ENCODE peak calls at places on chromosomes 2 and 18, in nine cellular contexts. I is A549, F is SK-N-SH, E is HCT116, Q is GM12878, W is GM23338, D is K562, N is Panc1, X is HepG2. G is an unnamed sample.

GRCh38 chr18:48412339-48412929 is 3.3 kb upstream of the ZBTB7C start:
- DNase-seq in I (peak), F (peak), E (peak), Q (no peak), W (peak), D (peak), N (peak), X (peak), G (no peak)

GRCh38 chr2:72089537-72089936 is 58.1 kb downstream of the CYP26B1 start:
- DNase-seq in I (no peak), F (no peak), E (no peak), Q (no peak), W (no peak), D (no peak), N (no peak), X (no peak), G (no peak)

GRCh38 chr2:20600756-20601325 is 50.1 kb downstream of the HS1BP3 start:
- DNase-seq in I (no peak), F (no peak), E (no peak), Q (no peak), W (no peak), D (no peak), N (no peak), X (no peak), G (no peak)

GRCh38 chr2:1600191-1601063 is 143.9 kb downstream of the PXDN start:
- DNase-seq in I (no peak), F (no peak), E (no peak), Q (no peak), W (no peak), D (no peak), N (peak), X (no peak), G (no peak)

GRCh38 chr2:26011990-26012856 is 21.7 kb upstream of the RAB10 start:
- DNase-seq in I (peak), F (no peak), E (peak), Q (no peak), W (peak), D (peak), N (peak), X (peak), G (no peak)

GRCh38 chr2:159921752-159922404 is 123.9 kb upstream of the CD302 start:
- DNase-seq in I (peak), F (peak), E (peak), Q (no peak), W (peak), D (peak), N (peak), X (peak), G (no peak)

GRCh38 chr2:10057231-10058107 is 14.1 kb downstream of the KLF11 start:
- DNase-seq in I (no peak), F (peak), E (no peak), Q (no peak), W (peak), D (peak), N (no peak), X (peak), G (no peak)

GRCh38 chr2:72011791-72012190 is 135.9 kb downstream of the CYP26B1 start:
- DNase-seq in I (no peak), F (peak), E (no peak), Q (no peak), W (no peak), D (no peak), N (no peak), X (no peak), G (no peak)

GRCh38 chr2:143564419-143564818 is 435.2 kb downstream of the ARHGAP15 start:
- DNase-seq in I (no peak), F (no peak), E (no peak), Q (peak), W (no peak), D (no peak), N (no peak), X (no peak), G (no peak)

GRCh38 chr2:8241317-8241716 is 440.5 kb upstream of the ID2 start:
- DNase-seq in I (no peak), F (no peak), E (no peak), Q (no peak), W (no peak), D (no peak), N (no peak), X (peak), G (no peak)

GRCh38 chr2:237859533-237860272 is at the start of gene RAMP1:
- DNase-seq in I (no peak), F (peak), E (no peak), Q (no peak), W (peak), D (peak), N (no peak), X (no peak), G (no peak)

GRCh38 chr2:190973262-190973661 is 40.7 kb downstream of the STAT1 start:
- DNase-seq in I (no peak), F (no peak), E (no peak), Q (no peak), W (no peak), D (no peak), N (no peak), X (no peak), G (no peak)

GRCh38 chr2:68774569-68775271 is 40.1 kb downstream of the ARHGAP25 start:
- DNase-seq in I (no peak), F (no peak), E (no peak), Q (peak), W (no peak), D (peak), N (no peak), X (no peak), G (peak)

GRCh38 chr2:135265960-135266490 is 213.9 kb downstream of the RAB3GAP1 start:
- DNase-seq in I (no peak), F (no peak), E (no peak), Q (no peak), W (peak), D (no peak), N (no peak), X (no peak), G (no peak)

GRCh38 chr2:191598296-191598695 is 79.6 kb upstream of the NABP1 start:
- DNase-seq in I (no peak), F (no peak), E (no peak), Q (no peak), W (no peak), D (no peak), N (no peak), X (no peak), G (no peak)

GRCh38 chr2:27961997-27962396 is 71.5 kb downstream of the BABAM2 start:
- DNase-seq in I (no peak), F (no peak), E (no peak), Q (no peak), W (no peak), D (no peak), N (no peak), X (no peak), G (no peak)

GRCh38 chr2:9139491-9140443 is 66.8 kb upstream of the ASAP2 start:
- DNase-seq in I (peak), F (peak), E (peak), Q (no peak), W (peak), D (peak), N (peak), X (peak), G (no peak)

GRCh38 chr2:97749611-97750010 is 36.2 kb downstream of the ZAP70 start:
- DNase-seq in I (no peak), F (no peak), E (no peak), Q (no peak), W (peak), D (no peak), N (no peak), X (no peak), G (no peak)

GRCh38 chr2:223041527-223042109 is 10.4 kb upstream of the KCNE4 start:
- DNase-seq in I (peak), F (no peak), E (peak), Q (no peak), W (no peak), D (peak), N (peak), X (no peak), G (peak)

GRCh38 chr2:12538300-12538699 is 178.4 kb upstream of the TRIB2 start:
- DNase-seq in I (no peak), F (no peak), E (no peak), Q (no peak), W (no peak), D (no peak), N (no peak), X (no peak), G (no peak)

GRCh38 chr2:42141687-42142475 is 27.3 kb upstream of the EML4 start:
- DNase-seq in I (peak), F (peak), E (no peak), Q (no peak), W (peak), D (peak), N (no peak), X (peak), G (no peak)

GRCh38 chr2:22450831-22451230 is 934.1 kb upstream of the KLHL29 start:
- DNase-seq in I (no peak), F (no peak), E (no peak), Q (no peak), W (no peak), D (no peak), N (no peak), X (no peak), G (no peak)

GRCh38 chr2:203688798-203689197 is 17.6 kb upstream of the CD28 start:
- DNase-seq in I (no peak), F (no peak), E (no peak), Q (peak), W (peak), D (no peak), N (no peak), X (no peak), G (peak)

DNA sequence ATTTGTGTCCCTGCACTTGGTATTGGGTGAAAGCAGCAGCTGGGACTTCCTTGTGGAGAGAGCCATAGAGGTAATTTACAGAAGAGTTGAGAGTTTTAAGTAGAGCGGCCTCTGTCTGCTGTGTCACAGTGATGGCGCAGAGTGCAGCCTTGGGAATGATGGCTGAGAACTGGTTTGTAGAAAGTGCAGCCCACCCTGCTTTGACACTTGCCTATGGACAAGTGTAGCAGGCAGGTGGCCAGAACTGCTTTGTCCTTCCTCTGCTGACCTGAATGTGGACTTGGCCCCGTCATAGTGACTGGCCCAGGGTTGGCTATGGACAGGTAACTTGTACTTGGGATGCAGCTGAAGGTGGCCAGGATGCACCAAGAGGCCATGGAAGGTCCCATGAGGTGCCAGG is 6.4 kb upstream of the ANO7 start:
- DNase-seq in I (no peak), F (no peak), E (no peak), Q (no peak), W (no peak), D (no peak), N (no peak), X (no peak), G (no peak)
- TF ChIP-seq REST in I (no peak), F (no peak), E (no peak), Q (no peak), W (no peak), D (no peak), N (no peak), X (no peak), G (no peak)

GRCh38 chr2:212135739-212136138 is 402.9 kb downstream of the ERBB4 start:
- DNase-seq in I (peak), F (no peak), E (no peak), Q (no peak), W (no peak), D (no peak), N (no peak), X (no peak), G (no peak)
- TF ChIP-seq REST in I (no peak), F (no peak), E (no peak), Q (no peak), W (no peak), D (no peak), N (no peak), X (no peak), G (no peak)

DNA sequence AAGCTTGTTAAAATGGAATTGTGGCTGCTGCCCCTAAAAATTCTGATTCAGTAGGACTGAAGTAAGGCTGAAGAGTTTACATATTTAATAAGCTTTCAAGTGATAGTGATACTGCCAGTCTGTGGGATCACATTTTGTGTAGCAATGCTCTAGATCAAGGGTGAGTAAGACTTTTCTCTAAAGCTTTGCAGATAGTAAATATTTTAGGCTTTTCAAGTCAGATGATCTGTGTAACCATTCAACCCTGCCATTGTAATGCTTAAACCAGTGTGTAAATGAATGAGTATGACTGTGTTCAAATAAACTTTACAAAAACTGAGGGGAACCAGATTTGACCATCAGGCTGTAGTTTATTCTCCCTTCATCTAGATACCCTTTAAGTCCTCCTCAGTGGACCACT is 92.7 kb downstream of the PIK3C3 start:
- DNase-seq in I (no peak), F (no peak), E (no peak), Q (no peak), W (no peak), D (no peak), N (no peak), X (peak), G (no peak)
- TF ChIP-seq REST in I (no peak), F (no peak), E (no peak), Q (no peak), W (no peak), D (no peak), N (no peak), X (no peak), G (no peak)

GRCh38 chr18:79797518-79798345 is at the start of gene KCNG2:
- DNase-seq in I (peak), F (peak), E (no peak), Q (no peak), W (peak), D (no peak), N (no peak), X (no peak), G (peak)
- TF ChIP-seq REST in I (no peak), F (no peak), E (no peak), Q (no peak), W (no peak), D (no peak), N (no peak), X (no peak), G (no peak)

GRCh38 chr2:221106241-221106640 is 465.9 kb downstream of the EPHA4 start:
- DNase-seq in I (no peak), F (no peak), E (no peak), Q (no peak), W (no peak), D (no peak), N (no peak), X (no peak), G (no peak)
- TF ChIP-seq REST in I (no peak), F (no peak), E (no peak), Q (no peak), W (no peak), D (no peak), N (no peak), X (no peak), G (no peak)

GRCh38 chr18:61893304-61893970 is 630 bp upstream of the RNF152 start:
- DNase-seq in I (no peak), F (peak), E (no peak), Q (no peak), W (peak), D (peak), N (no peak), X (no peak), G (no peak)
- TF ChIP-seq REST in I (no peak), F (no peak), E (no peak), Q (no peak), W (no peak), D (no peak), N (no peak), X (no peak), G (no peak)

GRCh38 chr2:45460825-45461224 is 150.2 kb downstream of the SRBD1 start:
- DNase-seq in I (no peak), F (no peak), E (no peak), Q (no peak), W (no peak), D (no peak), N (no peak), X (no peak), G (no peak)

GRCh38 chr2:45469314-45470099 is 141.6 kb downstream of the SRBD1 start:
- DNase-seq in I (peak), F (no peak), E (no peak), Q (no peak), W (no peak), D (no peak), N (no peak), X (peak), G (no peak)

GRCh38 chr2:45470531-45470930 is 140.5 kb downstream of the SRBD1 start:
- DNase-seq in I (no peak), F (no peak), E (no peak), Q (no peak), W (no peak), D (no peak), N (no peak), X (no peak), G (no peak)

GRCh38 chr2:45468279-45468678 is 142.8 kb downstream of the SRBD1 start:
- DNase-seq in I (no peak), F (no peak), E (no peak), Q (no peak), W (no peak), D (no peak), N (no peak), X (no peak), G (no peak)

GRCh38 chr2:45466045-45466444 is 145.0 kb downstream of the SRBD1 start:
- DNase-seq in I (no peak), F (no peak), E (no peak), Q (no peak), W (peak), D (peak), N (no peak), X (no peak), G (no peak)
- TF ChIP-seq REST in I (no peak), F (no peak), E (no peak), Q (no peak), W (no peak), D (no peak), N (no peak), X (no peak), G (no peak)

GRCh38 chr2:60157283-60157682 is 396.2 kb downstream of the BCL11A start:
- DNase-seq in I (no peak), F (no peak), E (no peak), Q (no peak), W (no peak), D (no peak), N (no peak), X (no peak), G (no peak)

GRCh38 chr2:60158262-60158661 is 395.2 kb downstream of the BCL11A start:
- DNase-seq in I (no peak), F (no peak), E (no peak), Q (peak), W (no peak), D (no peak), N (no peak), X (no peak), G (no peak)

GRCh38 chr2:60149151-60149550 is 404.3 kb downstream of the BCL11A start:
- DNase-seq in I (no peak), F (no peak), E (no peak), Q (no peak), W (no peak), D (no peak), N (no peak), X (no peak), G (no peak)

GRCh38 chr2:60148717-60149116 is 404.7 kb downstream of the BCL11A start:
- DNase-seq in I (no peak), F (no peak), E (no peak), Q (no peak), W (no peak), D (no peak), N (no peak), X (no peak), G (no peak)

GRCh38 chr2:60152226-60152833 is 401.1 kb downstream of the BCL11A start:
- DNase-seq in I (peak), F (no peak), E (peak), Q (no peak), W (peak), D (peak), N (peak), X (peak), G (no peak)
- TF ChIP-seq REST in I (no peak), F (no peak), E (no peak), Q (no peak), W (no peak), D (no peak), N (no peak), X (no peak), G (no peak)

GRCh38 chr2:217367464-217367863 is 507.6 kb upstream of the TNP1 start:
- DNase-seq in I (peak), F (no peak), E (no peak), Q (no peak), W (no peak), D (no peak), N (no peak), X (no peak), G (no peak)
- TF ChIP-seq REST in I (no peak), F (no peak), E (no peak), Q (no peak), W (no peak), D (no peak), N (no peak), X (no peak), G (no peak)